ENCODE peak calls at places on chromosomes 5 and 9, in four cellular contexts. R is stomach, H is tibial artery, S is SJSA1. F is an unnamed sample.

GRCh38 chr5:100682625-100683024 is 147.5 kb downstream of the FAM174A start:
- DNase-seq in R (no peak), S (no peak), H (no peak), F (no peak)

GRCh38 chr5:67305913-67306710 is 109.5 kb upstream of the CD180 start:
- DNase-seq in H (no peak), S (no peak), R (no peak), F (no peak)

GRCh38 chr9:104903609-104904008 is 24.3 kb downstream of the ABCA1 start:
- DNase-seq in S (peak; percentile 62), R (no peak), H (no peak), F (no peak)

GRCh38 chr9:92180669-92181181 is 65.5 kb upstream of the SPTLC1 start:
- DNase-seq in R (no peak), H (no peak), S (no peak), F (no peak)

GRCh38 chr5:157290981-157291711 is 25.2 kb downstream of the CYFIP2 start:
- DNase-seq in S (no peak), R (peak; percentile 51), H (no peak), F (no peak)

GRCh38 chr5:112529525-112529924 is 110.4 kb upstream of the EPB41L4A start:
- DNase-seq in H (no peak), R (no peak), S (no peak), F (no peak)

GRCh38 chr5:141742866-141743651 is 61.0 kb upstream of the ARAP3 start:
- DNase-seq in R (peak; percentile 28), S (no peak), H (no peak), F (peak; percentile 70)

GRCh38 chr9:974993-975739 is 1.3 kb upstream of the DMRT3 start:
- DNase-seq in R (no peak), S (no peak), H (no peak), F (no peak)

GRCh38 chr9:81741103-81741502 is 51.8 kb upstream of the TLE1 start:
- DNase-seq in H (no peak), S (no peak), R (no peak), F (no peak)

GRCh38 chr5:176734756-176735342 is 75.5 kb upstream of the UNC5A start:
- DNase-seq in S (peak; percentile 40), R (no peak), H (peak; percentile 35), F (peak; percentile 13)

GRCh38 chr9:4296217-4296616 is 3.7 kb downstream of the GLIS3 start:
- DNase-seq in R (no peak), S (no peak), H (no peak), F (no peak)

GRCh38 chr9:536597-537511 is 304.6 kb upstream of the DMRT1 start:
- DNase-seq in S (no peak), H (no peak), R (no peak), F (no peak)

GRCh38 chr5:130964238-130965192 is 200.5 kb downstream of the HINT1 start:
- DNase-seq in H (no peak), R (no peak), S (no peak), F (no peak)

GRCh38 chr9:1050125-1050895 is at the start of gene DMRT2:
- DNase-seq in H (peak; percentile 81), R (peak; percentile 78), S (no peak), F (peak; percentile 88)

GRCh38 chr5:117803533-117803932 is 1184.8 kb downstream of the DTWD2 start:
- DNase-seq in S (no peak), R (no peak), H (no peak), F (no peak)

GRCh38 chr5:156400542-156400941 is 73.6 kb downstream of the SGCD start:
- DNase-seq in H (no peak), R (no peak), S (no peak), F (no peak)

GRCh38 chr5:157476699-157477408 is 16.8 kb downstream of the NIPAL4 start:
- DNase-seq in R (peak; percentile 43), H (no peak), S (no peak), F (no peak)

GRCh38 chr9:23821400-23822181 is 4.4 kb downstream of the ELAVL2 start:
- DNase-seq in S (no peak), R (peak; percentile 24), H (no peak), F (no peak)

GRCh38 chr9:87276851-87277251 is 220.8 kb upstream of the DAPK1 start:
- DNase-seq in H (no peak), R (no peak), S (no peak), F (no peak)

GRCh38 chr5:7425830-7426229 is 29.9 kb downstream of the ADCY2 start:
- DNase-seq in R (no peak), S (no peak), H (no peak), F (no peak)
- H3K4me1 ChIP-seq in R (peaks cover 13% of the 10 kb centered on the region), S (no peaks in the 10 kb centered on the region), H (no peaks in the 10 kb centered on the region), F (no peaks in the 10 kb centered on the region)

DNA sequence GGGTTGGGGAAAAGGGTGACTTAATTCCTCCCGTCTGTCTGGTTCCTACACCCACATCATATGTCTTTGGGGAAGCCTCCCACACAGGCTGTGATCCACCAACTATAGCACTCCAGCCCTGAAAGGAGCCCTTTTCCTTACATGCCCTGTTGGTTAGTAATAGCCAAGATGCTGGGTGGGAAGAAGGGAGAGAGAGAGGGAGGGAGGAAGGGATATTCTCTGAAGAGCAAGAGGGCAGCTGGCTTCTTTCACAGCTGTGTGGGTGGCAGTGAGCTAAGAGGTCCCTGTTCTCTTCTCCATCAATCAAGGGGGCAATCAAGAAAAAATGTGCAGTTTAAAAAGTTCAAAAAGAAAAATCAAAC is 21.6 kb downstream of the HBEGF start:
- DNase-seq in R (no peak), H (no peak), S (no peak), F (no peak)
- H3K4me1 ChIP-seq in R (peaks cover 60% of the 10 kb centered on the region), H (peaks cover 5% of the 10 kb centered on the region), S (peaks cover 49% of the 10 kb centered on the region), F (peaks cover 71% of the 10 kb centered on the region)

DNA sequence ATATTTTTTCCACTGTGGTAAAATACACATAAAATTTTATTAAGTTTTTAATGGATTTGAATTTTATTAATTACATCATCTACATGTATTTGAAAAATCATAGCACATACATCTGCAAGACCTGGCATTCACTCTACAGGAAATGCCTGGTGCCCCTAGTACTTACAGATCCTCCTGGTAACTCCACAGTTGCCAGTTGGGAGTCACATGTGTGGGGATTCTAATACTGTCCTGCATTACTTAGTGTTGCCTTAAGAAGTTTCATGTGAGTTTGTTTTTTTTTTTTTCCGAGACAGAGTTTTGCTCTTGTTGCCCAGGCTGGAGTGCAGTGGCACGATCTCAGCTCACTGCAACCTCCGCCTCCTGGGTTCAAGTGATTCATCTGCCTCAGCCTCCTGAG is 18.1 kb downstream of the KDM3B start:
- DNase-seq in R (no peak), S (no peak), H (no peak), F (no peak)
- H3K4me1 ChIP-seq in R (peaks cover 60% of the 10 kb centered on the region), S (peaks cover 4% of the 10 kb centered on the region), H (no peaks in the 10 kb centered on the region), F (peaks cover 11% of the 10 kb centered on the region)

GRCh38 chr9:34991833-34992375 is 2.4 kb downstream of the DNAJB5 start:
- DNase-seq in S (no peak), R (no peak), H (peak; percentile 91), F (no peak)
- H3K4me1 ChIP-seq in S (peaks cover 11% of the 10 kb centered on the region), R (peaks cover 73% of the 10 kb centered on the region), H (no peaks in the 10 kb centered on the region), F (peaks cover 53% of the 10 kb centered on the region)

GRCh38 chr5:172858990-172859811 is 25.1 kb downstream of the ERGIC1 start:
- DNase-seq in R (peak; percentile 73), H (peak; percentile 91), S (peak; percentile 76), F (no peak)

GRCh38 chr5:172861461-172861860 is 27.4 kb downstream of the ERGIC1 start:
- DNase-seq in R (no peak), S (no peak), H (no peak), F (no peak)

GRCh38 chr5:172862165-172862801 is 28.2 kb downstream of the ERGIC1 start:
- DNase-seq in S (no peak), R (no peak), H (no peak), F (no peak)

GRCh38 chr5:172859966-172860365 is 25.9 kb downstream of the ERGIC1 start:
- DNase-seq in H (no peak), S (no peak), R (peak; percentile 64), F (no peak)

DNA sequence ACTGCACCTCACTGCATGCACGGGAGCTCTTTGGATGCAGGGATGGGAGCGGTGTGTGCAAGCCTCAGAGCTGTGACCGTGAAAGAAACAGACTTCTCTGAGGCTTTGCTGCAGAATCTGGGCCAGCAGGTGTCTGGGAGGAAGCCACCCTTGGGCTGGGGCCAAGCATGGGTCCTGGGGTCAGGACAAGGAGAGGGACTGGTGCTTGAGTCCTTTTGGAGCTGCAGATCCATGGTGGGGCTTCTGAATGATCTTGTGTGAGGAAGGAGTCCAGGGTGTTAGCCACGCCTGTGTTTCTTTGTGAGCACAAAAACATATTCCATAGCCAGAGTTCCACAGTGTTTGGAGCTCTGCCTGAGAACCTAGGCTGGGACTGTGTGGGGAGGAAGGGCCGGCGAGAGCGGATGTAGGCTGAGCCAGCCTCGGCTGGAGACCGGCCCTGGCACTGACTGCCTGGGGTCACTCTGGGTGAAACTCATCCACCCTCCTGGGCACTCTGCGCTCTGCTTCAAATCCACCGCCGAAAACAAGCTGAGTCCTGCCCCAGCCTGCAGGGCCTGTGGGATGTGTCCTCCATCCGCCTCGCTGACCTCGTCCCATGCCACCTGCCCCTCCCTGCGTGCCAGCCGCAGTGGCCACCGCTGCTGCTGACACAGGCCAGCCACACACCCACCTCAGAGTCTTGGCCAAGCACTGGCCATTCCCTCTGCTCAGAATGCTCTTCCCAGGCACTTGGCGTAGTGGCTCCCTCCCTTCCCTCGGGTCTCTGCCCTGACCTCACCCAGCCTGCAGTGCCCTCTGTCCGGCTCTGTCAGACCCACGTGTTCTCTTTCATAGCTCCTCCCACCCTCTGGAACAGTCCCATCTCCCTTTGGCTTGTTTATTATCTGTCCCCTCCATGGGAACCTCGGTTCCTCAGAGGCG is 26.7 kb downstream of the ERGIC1 start:
- DNase-seq in R (peak; percentile 91), S (no peak), H (peak; percentile 97), F (peak; percentile 84)
- H3K4me1 ChIP-seq in R (peaks cover 84% of the 10 kb centered on the region), S (peaks cover 47% of the 10 kb centered on the region), H (peaks cover 4% of the 10 kb centered on the region), F (peaks cover 33% of the 10 kb centered on the region)

GRCh38 chr9:113526231-113526746 is 62.8 kb downstream of the RGS3 start:
- DNase-seq in H (no peak), S (no peak), R (no peak), F (no peak)

GRCh38 chr9:113525831-113526230 is 62.3 kb downstream of the RGS3 start:
- DNase-seq in S (no peak), R (no peak), H (no peak), F (no peak)

GRCh38 chr9:113525208-113525607 is 61.7 kb downstream of the RGS3 start:
- DNase-seq in S (no peak), R (no peak), H (no peak), F (no peak)

GRCh38 chr9:113528088-113528487 is 64.6 kb downstream of the RGS3 start:
- DNase-seq in R (peak; percentile 58), S (no peak), H (no peak), F (no peak)

DNA sequence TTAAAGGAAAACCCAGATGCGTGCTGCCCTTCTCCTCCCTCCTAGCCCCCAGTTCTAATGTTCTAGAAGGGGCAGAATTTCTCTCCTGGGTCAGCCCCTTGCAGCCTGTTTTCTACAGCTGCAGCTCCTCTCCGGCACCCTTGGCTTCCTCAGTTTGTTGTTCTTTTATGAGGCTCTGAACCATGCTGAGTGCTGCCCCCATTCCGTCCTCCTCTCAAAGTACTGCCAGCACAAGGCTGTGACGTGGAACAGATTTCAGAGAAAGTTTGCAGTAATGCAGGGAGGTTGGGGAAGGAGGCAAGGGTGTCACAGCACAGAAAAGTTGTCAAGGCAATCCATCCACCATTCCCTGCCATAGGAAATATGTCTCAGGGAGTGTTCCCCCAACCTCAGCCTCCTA is 63.3 kb downstream of the RGS3 start:
- DNase-seq in H (no peak), S (no peak), R (no peak), F (no peak)
- H3K4me1 ChIP-seq in H (no peaks in the 10 kb centered on the region), S (no peaks in the 10 kb centered on the region), R (peaks cover 69% of the 10 kb centered on the region), F (peaks cover 47% of the 10 kb centered on the region)

GRCh38 chr5:164578401-164578800 is 1073.0 kb downstream of the MAT2B start:
- DNase-seq in H (no peak), S (no peak), R (no peak), F (no peak)
- H3K4me1 ChIP-seq in H (no peaks in the 10 kb centered on the region), S (no peaks in the 10 kb centered on the region), R (no peaks in the 10 kb centered on the region), F (no peaks in the 10 kb centered on the region)